ENCODE peak calls at places on chromosomes 13 and 19, in seven cellular contexts. D is H54, E is fibroblast of pulmonary artery, Z is heart left ventricle, K is HEK293T, U is lower leg skin, C is A172. A is an unnamed sample.

GRCh38 chr13:52903320-52903719 is 54.9 kb upstream of the PCDH8 start:
- DNase-seq in Z (no peak), K (no peak), E (no peak), C (no peak), D (no peak), U (no peak), A (no peak)

GRCh38 chr13:72539925-72540324 is 187.5 kb downstream of the MZT1 start:
- DNase-seq in D (no peak), E (no peak), K (no peak), C (no peak), Z (no peak), U (no peak), A (no peak)

GRCh38 chr19:40831502-40832430 is 18.5 kb downstream of the CYP2A6 start:
- DNase-seq in C (peak; percentile 92), D (peak; percentile 52), U (peak; percentile 82), Z (no peak), K (peak; percentile 37), E (peak; percentile 91), A (peak; percentile 98)

GRCh38 chr13:54975676-54976075 is 1947.1 kb downstream of the OLFM4 start:
- DNase-seq in K (no peak), Z (no peak), E (no peak), U (no peak), D (no peak), C (no peak), A (no peak)

GRCh38 chr13:62320129-62320724 is 904.6 kb upstream of the PCDH20 start:
- DNase-seq in C (peak; percentile 55), U (no peak), Z (no peak), D (no peak), K (peak; percentile 73), E (peak; percentile 76), A (peak; percentile 65)

GRCh38 chr13:113113846-113114271 is 8.3 kb downstream of the F7 start:
- DNase-seq in K (no peak), C (no peak), Z (no peak), D (no peak), U (no peak), E (no peak), A (no peak)

GRCh38 chr19:30669329-30670010 is 297.3 kb downstream of the ZNF536 start:
- DNase-seq in E (peak; percentile 41), Z (peak; percentile 84), K (peak; percentile 71), C (peak; percentile 32), D (peak; percentile 53), U (peak; percentile 39), A (peak; percentile 76)

GRCh38 chr13:37143901-37144300 is 38.4 kb upstream of the CSNK1A1L start:
- DNase-seq in E (peak; percentile 44), C (no peak), K (no peak), Z (no peak), D (no peak), U (no peak), A (no peak)

GRCh38 chr13:90519157-90519556 is 828.3 kb upstream of the MIR17HG start:
- DNase-seq in Z (peak; percentile 36), E (no peak), K (no peak), U (no peak), C (no peak), D (no peak), A (no peak)

GRCh38 chr19:11481777-11482383 is 1.0 kb upstream of the ELAVL3 start:
- DNase-seq in D (peak; percentile 98), K (peak; percentile 84), E (peak; percentile 91), C (peak; percentile 93), U (peak; percentile 48), Z (peak; percentile 86), A (peak; percentile 84)

GRCh38 chr13:92734068-92734467 is 492.5 kb upstream of the GPC6 start:
- DNase-seq in D (no peak), U (no peak), E (no peak), K (no peak), Z (no peak), C (no peak), A (no peak)

GRCh38 chr19:32708457-32708856 is 11.1 kb upstream of the TDRD12 start:
- DNase-seq in E (no peak), U (no peak), C (peak; percentile 30), K (no peak), D (no peak), Z (no peak), A (no peak)

GRCh38 chr19:18023596-18024212 is 15.7 kb downstream of the ARRDC2 start:
- DNase-seq in C (no peak), K (no peak), D (no peak), Z (peak; percentile 94), E (peak; percentile 84), U (peak; percentile 90), A (no peak)

GRCh38 chr13:73060251-73061160 is 1.7 kb downstream of the KLF5 start:
- DNase-seq in D (peak; percentile 38), C (peak; percentile 41), K (peak; percentile 51), Z (no peak), U (no peak), E (peak; percentile 69), A (peak; percentile 75)

GRCh38 chr13:31111136-31111535 is 50.6 kb downstream of the HSPH1 start:
- DNase-seq in K (no peak), U (no peak), D (no peak), Z (no peak), E (peak; percentile 66), C (no peak), A (peak; percentile 88)

GRCh38 chr13:112619730-112620639 is 32.0 kb upstream of the TUBGCP3 start:
- DNase-seq in D (no peak), K (no peak), Z (no peak), E (peak; percentile 24), U (no peak), C (peak; percentile 18), A (peak; percentile 12)

GRCh38 chr19:53600217-53600616 is 31.6 kb upstream of the DPRX start:
- DNase-seq in Z (no peak), C (no peak), E (no peak), D (no peak), K (no peak), U (no peak), A (no peak)

GRCh38 chr19:8233370-8233769 is 24.2 kb downstream of the CERS4 start:
- DNase-seq in D (no peak), K (no peak), E (no peak), C (peak; percentile 72), U (no peak), Z (no peak), A (no peak)

GRCh38 chr19:6887326-6887725 is at the start of gene ADGRE1:
- DNase-seq in D (no peak), C (no peak), U (no peak), E (no peak), K (no peak), Z (no peak), A (no peak)

GRCh38 chr19:29265436-29265835 is 52.5 kb upstream of the UQCRFS1 start:
- DNase-seq in C (no peak), E (no peak), K (no peak), D (no peak), Z (no peak), U (no peak), A (no peak)

GRCh38 chr13:77516342-77516789 is 19.1 kb upstream of the SCEL start:
- DNase-seq in Z (no peak), D (no peak), C (peak; percentile 35), E (peak; percentile 53), U (no peak), K (no peak), A (peak; percentile 26)

GRCh38 chr13:103157434-103158145 is 91.4 kb upstream of the SLC10A2 start:
- DNase-seq in C (no peak), E (no peak), D (no peak), Z (no peak), U (no peak), K (no peak), A (no peak)

GRCh38 chr19:41541990-41542584 is 33.9 kb upstream of the CEACAM21 start:
- DNase-seq in E (peak; percentile 49), D (no peak), Z (peak; percentile 83), K (peak; percentile 50), C (peak; percentile 39), U (no peak), A (peak; percentile 58)

GRCh38 chr13:74288361-74288911 is 154.2 kb upstream of the KLF12 start:
- DNase-seq in Z (peak; percentile 68), E (no peak), D (no peak), C (no peak), K (peak; percentile 34), U (no peak), A (peak; percentile 39)

GRCh38 chr19:54881884-54882283 is 7.8 kb downstream of the FCAR start:
- DNase-seq in D (no peak), E (no peak), Z (no peak), U (no peak), K (no peak), C (no peak), A (no peak)

GRCh38 chr19:6248856-6249255 is 30.9 kb downstream of the MLLT1 start:
- DNase-seq in Z (no peak), U (no peak), D (no peak), C (no peak), E (no peak), K (no peak), A (no peak)

GRCh38 chr13:66879971-66880370 is 350.2 kb downstream of the PCDH9 start:
- DNase-seq in K (no peak), U (no peak), E (no peak), C (no peak), Z (no peak), D (no peak), A (no peak)

GRCh38 chr13:103812966-103813365 is 746.7 kb upstream of the SLC10A2 start:
- DNase-seq in E (peak; percentile 56), K (no peak), C (no peak), Z (no peak), U (no peak), D (no peak), A (no peak)

A was measured in cardiac muscle cell.